ENCODE peak calls at places on chromosomes 11 and 22, in four cellular contexts. R is K562, B is SK-N-SH, A is WTC11. I is an unnamed sample.

GRCh38 chr11:118342503-118343161 is at the start of gene CD3D:
- DNase-seq in B (no peak), R (peak; percentile 84), A (no peak), I (no peak)

GRCh38 chr11:71307811-71308645 is 55.7 kb upstream of the SHANK2 start:
- DNase-seq in A (no peak), B (no peak), R (no peak), I (peak; percentile 30)

GRCh38 chr22:23109441-23109978 is 32.3 kb downstream of the RSPH14 start:
- DNase-seq in R (no peak), B (no peak), A (no peak), I (no peak)

GRCh38 chr11:128956401-128957203 is 13.9 kb upstream of the TP53AIP1 start:
- DNase-seq in A (no peak), B (peak; percentile 78), R (peak; percentile 38), I (no peak)

GRCh38 chr22:39519681-39520053 is 695 bp upstream of the ATF4 start:
- DNase-seq in R (peak; percentile 60), A (peak; percentile 69), B (peak; percentile 60), I (no peak)

GRCh38 chr11:118263694-118264567 is at the start of gene MPZL2:
- DNase-seq in B (no peak), R (no peak), A (peak; percentile 42), I (peak; percentile 70)

GRCh38 chr11:65095974-65096806 is at the start of gene VPS51:
- DNase-seq in B (peak; percentile 93), A (peak; percentile 91), R (peak; percentile 95), I (peak; percentile 93)

GRCh38 chr11:124751741-124752470 is at the start of gene VSIG2:
- DNase-seq in R (no peak), B (peak; percentile 32), A (peak; percentile 23), I (peak; percentile 69)

GRCh38 chr11:69270929-69271328 is 23.0 kb upstream of the MYEOV start:
- DNase-seq in B (no peak), R (no peak), A (no peak), I (no peak)

GRCh38 chr11:69382131-69383128 is 88.5 kb downstream of the MYEOV start:
- DNase-seq in R (peak; percentile 97), B (peak; percentile 6), A (peak; percentile 42), I (no peak)

GRCh38 chr22:49370841-49371301 is 456.8 kb downstream of the BRD1 start:
- DNase-seq in B (no peak), A (peak; percentile 5), R (no peak), I (no peak)

GRCh38 chr11:124717786-124718634 is 21.7 kb upstream of the NRGN start:
- DNase-seq in B (peak; percentile 79), R (no peak), A (peak; percentile 54), I (peak; percentile 67)

GRCh38 chr11:20035701-20036601 is 124.3 kb downstream of the DBX1 start:
- DNase-seq in B (no peak), A (no peak), R (peak; percentile 40), I (no peak)

GRCh38 chr11:118615282-118615979 is 8.0 kb downstream of the PHLDB1 start:
- DNase-seq in B (no peak), R (no peak), A (peak; percentile 89), I (peak; percentile 88)

GRCh38 chr11:107785401-107785800 is 73.2 kb downstream of the SLC35F2 start:
- DNase-seq in B (no peak), R (no peak), A (no peak), I (no peak)

GRCh38 chr11:114774599-114775365 is 96.5 kb downstream of the NXPE2 start:
- DNase-seq in B (peak; percentile 75), A (peak; percentile 81), R (peak; percentile 59), I (peak; percentile 86)

GRCh38 chr11:2271077-2271326 is 614 bp upstream of the ASCL2 start:
- DNase-seq in B (no peak), A (no peak), R (no peak), I (peak; percentile 58)

DNA sequence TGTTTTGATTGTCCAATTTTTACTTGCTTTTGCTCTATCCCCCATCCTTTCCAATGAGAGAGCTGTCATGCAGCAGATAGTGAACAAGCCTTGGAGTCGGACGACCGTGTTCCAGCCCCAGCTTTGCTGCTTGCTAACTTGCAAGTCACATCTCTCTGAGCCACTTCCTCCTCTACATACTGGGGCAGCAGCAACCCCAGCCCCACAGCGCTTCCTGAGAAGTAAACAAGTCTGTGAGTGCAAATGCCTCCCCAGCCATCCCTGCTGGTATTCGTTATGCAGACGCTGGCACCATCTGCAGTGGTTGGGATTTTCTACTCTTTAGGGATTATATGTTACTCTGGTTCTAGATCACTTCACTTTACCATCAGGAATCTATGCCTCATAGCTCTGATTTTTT is 35.0 kb downstream of the TPBGL start:
- DNase-seq in R (no peak), A (no peak), B (no peak), I (no peak)
- TF ChIP-seq TEAD4 in R (no peak), A (no peak), B (no peak), I (no peak)

DNA sequence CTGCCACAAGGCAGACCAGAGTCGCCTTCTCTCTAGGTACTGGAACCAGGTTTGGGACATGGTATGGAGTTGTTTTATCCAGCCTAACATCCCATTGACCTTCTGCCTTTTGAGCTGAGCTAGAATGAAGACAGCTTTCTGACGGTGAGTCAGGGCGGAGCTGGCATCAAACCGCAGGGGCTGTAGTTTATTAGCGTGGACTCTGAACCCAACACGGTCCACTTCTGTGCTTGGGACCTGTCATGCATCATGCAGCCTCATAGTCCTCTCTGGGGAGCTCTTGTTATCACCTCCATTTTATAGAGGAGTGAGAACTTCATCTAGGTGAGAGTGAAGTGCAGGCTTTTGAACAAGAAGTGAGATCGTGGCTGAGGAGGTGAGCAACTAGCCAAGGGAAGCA is 8.3 kb downstream of the GAL3ST1 start:
- DNase-seq in A (no peak), B (no peak), R (no peak), I (no peak)
- TF ChIP-seq TEAD4 in A (no peak), B (no peak), R (no peak), I (no peak)

DNA sequence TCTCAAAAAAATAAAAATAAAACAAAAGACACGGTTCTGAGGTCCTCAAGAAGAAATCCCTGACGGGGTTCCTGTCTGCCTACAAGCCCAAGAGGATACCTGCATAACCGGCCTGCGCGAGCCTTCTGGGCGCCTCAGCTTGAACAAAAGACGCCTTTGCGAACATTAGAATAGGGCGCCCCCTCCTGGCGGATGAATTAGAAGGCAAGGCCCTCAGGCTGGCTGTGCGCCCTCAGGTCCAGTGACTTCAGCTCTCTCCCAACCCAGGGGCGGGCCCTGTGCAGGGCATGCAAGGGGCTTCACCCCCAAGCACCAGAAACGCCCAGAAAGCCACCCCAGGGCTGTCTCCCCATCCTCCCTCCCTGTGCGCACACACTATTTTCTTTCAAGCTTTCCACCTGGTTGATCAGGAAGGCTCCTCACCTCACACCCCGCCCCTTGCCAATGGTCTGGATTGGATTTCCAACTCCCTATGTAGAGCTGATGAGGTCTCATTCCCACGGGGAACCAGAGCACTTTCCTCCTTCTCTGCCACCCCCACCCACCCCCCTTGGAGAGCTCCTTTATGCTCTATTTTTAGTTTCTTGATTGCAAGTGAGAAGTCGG is 273.3 kb downstream of the BUD13 start:
- DNase-seq in A (peak; percentile 98), B (peak; percentile 67), R (peak; percentile 72), I (peak; percentile 87)
- TF ChIP-seq TEAD4 in A (no peak), B (no peak), R (no peak), I (no peak)

DNA sequence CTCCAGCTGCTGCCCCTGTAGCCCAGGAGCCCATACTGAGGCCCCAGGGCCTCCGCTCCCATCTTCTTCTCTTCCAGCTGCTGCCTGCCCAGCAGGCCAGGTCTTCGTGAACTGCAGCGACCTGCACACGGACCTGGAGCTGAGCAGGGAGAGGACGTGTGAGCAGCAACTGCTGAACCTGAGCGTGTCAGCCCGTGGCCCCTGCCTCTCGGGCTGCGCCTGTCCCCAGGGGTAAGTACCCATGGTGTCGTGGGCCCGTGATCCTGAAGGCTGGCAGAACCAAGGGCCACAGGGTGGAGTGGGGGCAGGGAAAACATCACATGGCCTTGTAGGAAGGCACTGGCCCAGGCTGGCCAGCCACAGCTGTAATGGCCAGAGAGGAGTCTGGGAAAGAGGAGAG is 31.2 kb downstream of the OTOG start:
- DNase-seq in R (no peak), A (peak; percentile 8), B (no peak), I (no peak)
- TF ChIP-seq TEAD4 in R (no peak), A (no peak), B (no peak), I (no peak)

GRCh38 chr22:45306139-45306538 is 3.6 kb upstream of the FAM118A start:
- DNase-seq in R (no peak), B (no peak), A (no peak), I (no peak)

GRCh38 chr22:45311033-45311531 is 1.3 kb downstream of the FAM118A start:
- DNase-seq in A (no peak), R (no peak), B (no peak), I (no peak)

GRCh38 chr22:45309422-45310227 is at the start of gene FAM118A:
- DNase-seq in R (peak; percentile 94), A (peak; percentile 97), B (peak; percentile 99), I (peak; percentile 83)

GRCh38 chr22:45310331-45311032 is 748 bp downstream of the FAM118A start:
- DNase-seq in B (no peak), A (no peak), R (no peak), I (no peak)

GRCh38 chr22:45308624-45309421 is 911 bp upstream of the FAM118A start:
- DNase-seq in R (no peak), B (no peak), A (no peak), I (peak; percentile 54)
- TF ChIP-seq TEAD4 in R (no peak), B (no peak), A (no peak), I (no peak)

GRCh38 chr11:8296872-8297271 is 33.2 kb upstream of the LMO1 start:
- DNase-seq in R (no peak), B (no peak), A (no peak), I (peak; percentile 17)

GRCh38 chr11:8294251-8294935 is 30.7 kb upstream of the LMO1 start:
- DNase-seq in R (no peak), B (no peak), A (no peak), I (no peak)

GRCh38 chr11:8298801-8299786 is 35.4 kb upstream of the LMO1 start:
- DNase-seq in B (no peak), R (no peak), A (no peak), I (no peak)

GRCh38 chr11:8297781-8298440 is 34.2 kb upstream of the LMO1 start:
- DNase-seq in B (no peak), R (no peak), A (no peak), I (no peak)

DNA sequence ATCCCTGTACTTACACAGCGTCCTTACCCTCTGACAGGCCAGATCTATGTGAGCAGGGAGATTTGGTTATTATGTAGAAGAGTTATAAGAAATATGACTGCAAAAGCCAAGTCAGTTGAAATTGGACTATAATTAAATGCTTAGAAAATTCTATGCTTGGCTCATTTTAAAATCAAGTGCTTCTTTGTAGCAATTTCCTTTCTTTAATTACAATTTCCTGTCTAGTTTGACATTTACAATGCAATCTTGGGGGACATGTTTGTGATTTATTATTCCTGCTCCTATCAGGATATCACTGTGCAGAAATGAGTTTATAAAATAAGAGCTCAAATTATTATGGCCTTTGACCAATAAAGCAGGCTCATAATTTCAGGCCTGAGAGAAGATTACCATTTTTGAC is 32.5 kb upstream of the LMO1 start:
- DNase-seq in A (no peak), B (no peak), R (no peak), I (no peak)
- TF ChIP-seq TEAD4 in A (no peak), B (no peak), R (no peak), I (no peak)

DNA sequence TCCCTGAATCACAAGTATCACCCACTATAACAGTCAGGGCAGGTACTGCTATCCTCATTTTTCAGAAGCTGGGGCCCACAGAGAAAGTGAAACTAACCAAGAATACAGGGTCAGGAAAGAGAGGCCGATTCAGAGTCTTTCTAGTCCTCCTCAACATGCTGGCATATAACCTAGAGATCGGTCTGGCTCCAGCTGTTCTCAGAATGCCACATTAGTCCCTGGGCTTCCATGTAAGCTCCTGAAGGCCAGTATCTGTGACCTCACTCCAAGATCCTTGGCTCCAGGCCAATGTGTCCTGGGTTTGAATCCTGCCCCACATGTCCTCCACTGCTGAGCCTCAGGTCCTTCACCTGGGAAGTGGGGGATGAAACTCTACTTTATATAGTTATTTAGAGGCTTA is 50.4 kb downstream of the TENM4 start:
- DNase-seq in B (no peak), R (no peak), A (no peak), I (no peak)
- TF ChIP-seq TEAD4 in B (no peak), R (no peak), A (no peak), I (no peak)

I was measured in H1.